ENCODE peak calls at places on chromosomes 3 and 15, in eight cellular contexts. V is left lobe of liver, T is GM23248, U is NT2/D1, E is dorsolateral prefrontal cortex, Q is KG1, O is brain microvascular endothelial cell, S is esophagus squamous epithelium. J is an unnamed sample.

GRCh38 chr3:140207541-140207940 is 272.6 kb downstream of the CLSTN2 start:
- DNase-seq in V (no peak), T (no peak), U (no peak), E (no peak), Q (no peak), O (no peak), S (no peak), J (no peak)

GRCh38 chr3:45968706-45969105 is 25.4 kb downstream of the CXCR6 start:
- DNase-seq in V (no peak), T (peak), U (peak), E (no peak), Q (no peak), O (peak), S (no peak), J (no peak)

GRCh38 chr3:70558955-70559354 is 246.5 kb upstream of the MDFIC2 start:
- DNase-seq in V (no peak), T (no peak), U (no peak), E (no peak), Q (no peak), O (no peak), S (no peak), J (no peak)

GRCh38 chr3:106048946-106049481 is 180.2 kb upstream of the CBLB start:
- DNase-seq in V (no peak), T (no peak), U (no peak), E (no peak), Q (no peak), O (no peak), S (no peak), J (no peak)

GRCh38 chr15:86505951-86506350 is 426.3 kb downstream of the AGBL1 start:
- DNase-seq in V (no peak), T (no peak), U (no peak), E (no peak), Q (no peak), O (no peak), S (no peak), J (no peak)

GRCh38 chr15:29713784-29714183 is 108.5 kb downstream of the TJP1 start:
- DNase-seq in V (no peak), T (no peak), U (no peak), E (no peak), Q (no peak), O (no peak), S (no peak), J (no peak)

GRCh38 chr3:139267300-139268246 is 76.2 kb upstream of the MRPS22 start:
- DNase-seq in V (peak), T (no peak), U (no peak), E (no peak), Q (no peak), O (no peak), S (no peak), J (no peak)

GRCh38 chr3:106126016-106126525 is 257.3 kb upstream of the CBLB start:
- DNase-seq in V (no peak), T (peak), U (no peak), E (no peak), Q (no peak), O (no peak), S (no peak), J (no peak)

GRCh38 chr15:57686657-57687056 is 19.9 kb upstream of the POLR2M start:
- DNase-seq in V (no peak), T (no peak), U (no peak), E (no peak), Q (no peak), O (peak), S (no peak), J (no peak)

GRCh38 chr3:126356373-126357298 is 572 bp downstream of the KLF15 start:
- DNase-seq in V (peak), T (peak), U (no peak), E (no peak), Q (no peak), O (no peak), S (no peak), J (peak)

GRCh38 chr3:16090013-16090412 is 84.5 kb upstream of the GALNT15 start:
- DNase-seq in V (no peak), T (peak), U (no peak), E (no peak), Q (no peak), O (peak), S (no peak), J (no peak)

GRCh38 chr3:14340960-14341708 is 61.3 kb upstream of the SLC6A6 start:
- DNase-seq in V (no peak), T (no peak), U (no peak), E (no peak), Q (no peak), O (no peak), S (no peak), J (no peak)

GRCh38 chr3:155554777-155555445 is 190.0 kb downstream of the PLCH1 start:
- DNase-seq in V (no peak), T (no peak), U (no peak), E (no peak), Q (peak), O (no peak), S (no peak), J (no peak)

GRCh38 chr3:52443791-52444687 is 864 bp downstream of the SEMA3G start:
- DNase-seq in V (no peak), T (no peak), U (no peak), E (no peak), Q (no peak), O (no peak), S (no peak), J (peak)

GRCh38 chr3:175383366-175383765 is 524.2 kb downstream of the NAALADL2 start:
- DNase-seq in V (no peak), T (peak), U (no peak), E (no peak), Q (no peak), O (no peak), S (no peak), J (no peak)

J was measured in GM23338.